ENCODE peak calls at places on chromosomes 2 and 18, in five cellular contexts. One of them, this sample, is unnamed.
A peak's percentile ranks its signal among the peaks of the same experiment; 100 is the strongest.

GRCh38 chr2:74428675-74429074 is 7.1 kb downstream of the WDR54 start:
- DNase-seq in K562: no peak
- DNase-seq in GM23338: no peak
- DNase-seq in Panc1: no peak
- DNase-seq in GM12878: no peak
- DNase-seq in this sample: no peak

GRCh38 chr2:65116645-65117044 is 13.3 kb downstream of the RAB1A start:
- DNase-seq in GM12878: no peak
- DNase-seq in Panc1: no peak
- DNase-seq in GM23338: no peak
- DNase-seq in K562: no peak
- DNase-seq in this sample: no peak

GRCh38 chr2:112640800-112641675 is 4.7 kb upstream of the SLC20A1 start:
- DNase-seq in Panc1: no peak
- DNase-seq in GM23338: no peak
- DNase-seq in GM12878: no peak
- DNase-seq in K562: no peak
- DNase-seq in this sample: no peak

GRCh38 chr18:54734059-54734458 is 94.2 kb upstream of the RAB27B start:
- DNase-seq in Panc1: peak; percentile 30
- DNase-seq in GM12878: no peak
- DNase-seq in K562: peak; percentile 6
- DNase-seq in GM23338: no peak
- DNase-seq in this sample: no peak

GRCh38 chr18:42752921-42753320 is 362.6 kb downstream of the RIT2 start:
- DNase-seq in Panc1: no peak
- DNase-seq in GM12878: no peak
- DNase-seq in GM23338: peak; percentile 15
- DNase-seq in K562: no peak
- DNase-seq in this sample: no peak

GRCh38 chr2:130154773-130155765 is 10.2 kb upstream of the CCDC74B start:
- DNase-seq in GM23338: no peak
- DNase-seq in GM12878: no peak
- DNase-seq in Panc1: no peak
- DNase-seq in K562: no peak
- DNase-seq in this sample: no peak

GRCh38 chr2:161414385-161415040 is 1.6 kb upstream of the TBR1 start:
- DNase-seq in Panc1: no peak
- DNase-seq in GM12878: no peak
- DNase-seq in K562: peak; percentile 30
- DNase-seq in GM23338: peak; percentile 77
- DNase-seq in this sample: no peak

GRCh38 chr2:80302465-80303005 is 2.0 kb downstream of the LRRTM1 start:
- DNase-seq in K562: no peak
- DNase-seq in GM23338: peak; percentile 52
- DNase-seq in GM12878: no peak
- DNase-seq in Panc1: no peak
- DNase-seq in this sample: no peak

GRCh38 chr2:69926849-69927515 is 12.1 kb downstream of the MXD1 start:
- DNase-seq in GM12878: no peak
- DNase-seq in K562: no peak
- DNase-seq in GM23338: no peak
- DNase-seq in Panc1: no peak
- DNase-seq in this sample: peak; percentile 85

GRCh38 chr2:62313433-62314227 is 117.7 kb downstream of the B3GNT2 start:
- DNase-seq in Panc1: no peak
- DNase-seq in K562: no peak
- DNase-seq in GM23338: no peak
- DNase-seq in GM12878: peak; percentile 91
- DNase-seq in this sample: no peak

DNA sequence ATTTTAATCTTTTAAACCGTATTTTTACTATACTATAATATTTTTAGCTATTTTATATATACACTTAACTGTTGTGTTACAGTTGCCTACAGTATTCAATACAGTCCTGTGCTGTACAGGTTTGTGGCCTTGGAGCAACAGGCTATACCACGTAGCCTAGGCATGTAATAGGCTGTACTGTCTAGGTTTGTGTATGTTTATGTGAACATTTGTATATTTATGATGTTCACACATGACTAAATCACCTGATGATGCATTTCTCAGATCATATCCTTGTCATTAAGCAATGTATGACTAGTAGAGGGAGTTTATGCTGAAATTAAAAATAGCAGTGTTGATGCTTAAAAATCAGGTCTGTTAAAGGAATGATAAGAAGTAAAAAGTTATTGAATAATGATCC is 92.3 kb upstream of the RANBP2 start:
- DNase-seq in GM12878: no peak
- DNase-seq in GM23338: no peak
- DNase-seq in K562: no peak
- DNase-seq in Panc1: no peak
- DNase-seq in this sample: no peak
- TF ChIP-seq REST in GM12878: no peak
- TF ChIP-seq REST in GM23338: no peak
- TF ChIP-seq REST in K562: no peak
- TF ChIP-seq REST in Panc1: no peak
- TF ChIP-seq REST in this sample: no peak

DNA sequence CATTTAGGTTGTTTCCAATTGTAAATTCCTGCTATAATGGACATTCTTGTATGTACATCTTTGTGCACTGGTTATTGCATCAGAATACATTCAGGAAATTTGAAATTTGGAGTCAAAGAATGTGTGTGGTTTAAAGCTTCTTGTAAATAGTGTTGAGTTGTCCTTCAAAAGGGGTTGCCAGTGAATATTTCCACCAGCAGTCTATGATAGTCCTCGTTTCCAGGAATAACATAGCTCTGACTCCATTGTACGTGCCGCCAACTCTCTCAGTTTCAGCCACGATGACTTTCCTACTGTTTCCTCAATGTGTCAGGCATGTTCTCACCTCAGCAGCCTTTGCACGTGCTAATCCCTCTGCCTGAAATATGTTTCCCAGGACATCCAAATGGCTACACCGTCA is 10.9 kb upstream of the HS6ST1 start:
- DNase-seq in Panc1: no peak
- DNase-seq in GM23338: no peak
- DNase-seq in GM12878: no peak
- DNase-seq in K562: no peak
- DNase-seq in this sample: no peak
- H3K4me3 ChIP-seq in Panc1: no peak overlapping the region
- H3K4me3 ChIP-seq in GM23338: no peak overlapping the region
- H3K4me3 ChIP-seq in GM12878: no peak overlapping the region
- H3K4me3 ChIP-seq in K562: no peak overlapping the region
- H3K4me3 ChIP-seq in this sample: no peak overlapping the region

DNA sequence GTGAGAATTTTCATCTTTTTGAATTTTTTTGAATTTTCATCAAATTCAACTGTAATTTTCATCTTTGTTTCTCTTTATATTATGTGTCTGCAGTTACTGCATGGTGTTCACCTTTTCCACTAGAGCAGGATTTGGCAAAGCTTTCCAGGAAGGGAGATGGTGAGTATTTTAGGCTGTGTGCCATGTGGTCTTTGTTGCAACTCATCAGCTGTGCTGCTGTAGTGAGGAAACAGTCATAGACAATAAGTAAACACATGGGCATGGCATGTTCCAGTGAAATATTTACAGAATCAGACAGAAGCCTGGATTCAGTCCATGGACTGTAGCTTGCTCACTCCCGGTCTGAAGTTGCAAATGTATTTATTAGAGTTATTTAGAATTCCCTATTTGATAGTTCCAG is 120.4 kb downstream of the DCDC2C start:
- DNase-seq in GM23338: no peak
- DNase-seq in Panc1: no peak
- DNase-seq in GM12878: no peak
- DNase-seq in K562: no peak
- DNase-seq in this sample: no peak
- TF ChIP-seq POLR2AphosphoS5 in GM23338: no peak
- TF ChIP-seq POLR2AphosphoS5 in Panc1: no peak
- TF ChIP-seq POLR2AphosphoS5 in GM12878: no peak
- TF ChIP-seq POLR2AphosphoS5 in K562: no peak
- TF ChIP-seq POLR2AphosphoS5 in this sample: no peak

GRCh38 chr2:24576617-24577016 is 85.6 kb downstream of the NCOA1 start:
- DNase-seq in GM12878: peak; percentile 66
- DNase-seq in Panc1: no peak
- DNase-seq in GM23338: no peak
- DNase-seq in K562: no peak
- DNase-seq in this sample: no peak

GRCh38 chr2:24568492-24568891 is 77.4 kb downstream of the NCOA1 start:
- DNase-seq in Panc1: no peak
- DNase-seq in GM23338: no peak
- DNase-seq in K562: no peak
- DNase-seq in GM12878: no peak
- DNase-seq in this sample: no peak

GRCh38 chr2:24576146-24576545 is 85.1 kb downstream of the NCOA1 start:
- DNase-seq in K562: no peak
- DNase-seq in GM23338: no peak
- DNase-seq in Panc1: no peak
- DNase-seq in GM12878: no peak
- DNase-seq in this sample: no peak

GRCh38 chr2:24570225-24570624 is 79.2 kb downstream of the NCOA1 start:
- DNase-seq in GM23338: no peak
- DNase-seq in GM12878: no peak
- DNase-seq in K562: no peak
- DNase-seq in Panc1: no peak
- DNase-seq in this sample: no peak

GRCh38 chr2:24571828-24572442 is 80.9 kb downstream of the NCOA1 start:
- DNase-seq in Panc1: no peak
- DNase-seq in GM12878: no peak
- DNase-seq in K562: no peak
- DNase-seq in GM23338: no peak
- DNase-seq in this sample: no peak
- TF ChIP-seq REST in Panc1: no peak
- TF ChIP-seq REST in GM12878: no peak
- TF ChIP-seq REST in K562: no peak
- TF ChIP-seq REST in GM23338: no peak
- TF ChIP-seq REST in this sample: no peak

DNA sequence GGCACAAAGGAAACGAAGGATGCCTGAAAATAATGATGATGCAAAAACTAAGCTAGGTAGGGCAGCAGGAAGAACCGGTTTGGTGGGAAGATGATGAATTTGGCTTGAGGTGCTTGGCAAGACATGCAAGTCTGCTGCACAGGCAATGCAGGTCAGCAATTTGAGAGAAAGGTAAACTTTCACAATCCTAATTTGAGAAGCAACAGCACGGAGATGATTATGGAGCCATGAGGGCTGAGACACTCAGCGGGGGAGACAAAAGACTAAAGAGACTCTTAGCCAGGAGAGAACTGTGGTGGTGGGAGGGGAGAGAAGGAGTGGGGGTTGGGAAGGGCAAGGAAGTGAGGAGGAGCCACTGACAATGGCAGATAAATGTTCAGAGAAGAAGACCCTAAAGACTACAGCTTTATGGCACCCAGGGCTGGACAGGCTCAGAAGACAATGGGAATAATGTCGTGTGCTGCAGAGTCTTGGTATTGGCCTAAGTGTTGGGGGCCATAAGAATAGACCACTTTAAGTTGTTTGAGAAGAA is 19.4 kb upstream of the RNF149 start:
- DNase-seq in K562: no peak
- DNase-seq in GM12878: no peak
- DNase-seq in GM23338: peak; percentile 69
- DNase-seq in Panc1: no peak
- DNase-seq in this sample: no peak
- H3K4me3 ChIP-seq in K562: no peak overlapping the region
- H3K4me3 ChIP-seq in GM12878: no peak overlapping the region
- H3K4me3 ChIP-seq in GM23338: no peak overlapping the region
- H3K4me3 ChIP-seq in Panc1: no peak overlapping the region
- H3K4me3 ChIP-seq in this sample: no peak overlapping the region

DNA sequence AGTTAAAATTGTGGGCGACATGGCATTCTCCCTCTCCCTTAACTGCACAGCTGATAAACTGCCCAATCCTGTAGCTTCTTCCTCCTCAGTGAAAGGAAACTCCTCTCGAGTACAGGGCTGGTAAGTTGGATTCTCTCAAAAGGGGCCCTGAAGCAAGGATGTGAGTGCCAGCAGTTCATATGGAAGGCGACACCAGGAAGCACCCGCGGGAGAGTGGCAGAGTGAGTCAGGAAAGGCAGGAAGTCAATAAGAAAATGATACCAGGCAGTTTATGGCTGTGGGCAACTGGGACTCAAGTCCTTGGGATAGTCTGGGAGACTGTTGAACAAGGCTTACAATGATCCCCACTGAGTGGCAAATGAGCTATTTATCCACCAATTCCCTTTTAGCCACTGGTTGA is 34.8 kb downstream of the ABHD3 start:
- DNase-seq in Panc1: no peak
- DNase-seq in K562: no peak
- DNase-seq in GM12878: no peak
- DNase-seq in GM23338: no peak
- DNase-seq in this sample: no peak
- TF ChIP-seq POLR2AphosphoS5 in Panc1: no peak
- TF ChIP-seq POLR2AphosphoS5 in K562: no peak
- TF ChIP-seq POLR2AphosphoS5 in GM12878: no peak
- TF ChIP-seq POLR2AphosphoS5 in GM23338: no peak
- TF ChIP-seq POLR2AphosphoS5 in this sample: no peak

This sample was measured in HL-60.